ENCODE peak calls at places on chromosomes 4 and X, in four cellular contexts. B is HepG2, E is GM12878, U is H1. V is an unnamed sample.

GRCh38 chrX:71618787-71619186 is 476 bp upstream of the CXCR3 start:
- DNase-seq in B (no peak), E (no peak), U (no peak), V (no peak)

GRCh38 chr4:48290146-48290772 is 20.6 kb upstream of the TEC start:
- DNase-seq in B (peak), E (no peak), U (no peak), V (peak)

GRCh38 chrX:123475068-123475724 is 257.7 kb downstream of the THOC2 start:
- DNase-seq in B (no peak), E (no peak), U (no peak), V (no peak)

GRCh38 chr4:89031272-89031671 is 25.7 kb downstream of the FAM13A start:
- DNase-seq in B (no peak), E (no peak), U (no peak), V (no peak)

GRCh38 chrX:52933976-52934703 is 24.2 kb downstream of the FAM156A start:
- DNase-seq in B (no peak), E (no peak), U (no peak), V (no peak)

GRCh38 chrX:129556806-129557315 is 16.8 kb downstream of the OCRL start:
- DNase-seq in B (no peak), E (no peak), U (no peak), V (no peak)

GRCh38 chr4:169945636-169946035 is 80.6 kb downstream of the MFAP3L start:
- DNase-seq in B (no peak), E (no peak), U (no peak), V (no peak)

GRCh38 chrX:150903110-150903508 is 4.6 kb upstream of the CD99L2 start:
- DNase-seq in B (no peak), E (no peak), U (no peak), V (no peak)

GRCh38 chrX:270848-271367 is 10.3 kb upstream of the PLCXD1 start:
- DNase-seq in B (no peak), E (no peak), U (no peak), V (no peak)

GRCh38 chr4:124499266-124499665 is 213.3 kb downstream of the ANKRD50 start:
- DNase-seq in B (no peak), E (no peak), U (no peak), V (no peak)

GRCh38 chr4:5050520-5050955 is 742 bp upstream of the STK32B start:
- DNase-seq in B (peak), E (no peak), U (peak), V (peak)

GRCh38 chr4:15654556-15655222 is 468 bp downstream of the FBXL5 start:
- DNase-seq in B (peak), E (no peak), U (no peak), V (no peak)

GRCh38 chr4:154743683-154744340 is at the start of gene LRAT:
- DNase-seq in B (no peak), E (no peak), U (peak), V (peak)

GRCh38 chr4:85092536-85092935 is 126.0 kb upstream of the WDFY3 start:
- DNase-seq in B (no peak), E (no peak), U (no peak), V (no peak)

GRCh38 chr4:139301821-139302611 is at the start of gene NDUFC1:
- DNase-seq in B (peak), E (peak), U (no peak), V (peak)

GRCh38 chrX:56029188-56029587 is 203.0 kb upstream of the KLF8 start:
- DNase-seq in B (no peak), E (no peak), U (no peak), V (no peak)

GRCh38 chr4:186904104-186904503 is 180.4 kb upstream of the FAT1 start:
- DNase-seq in B (peak), E (no peak), U (no peak), V (no peak)

GRCh38 chrX:10483191-10483808 is 137.1 kb downstream of the MID1 start:
- DNase-seq in B (no peak), E (no peak), U (no peak), V (no peak)
- TF ChIP-seq CBX5 in B (no peak), E (no peak), U (no peak), V (no peak)

GRCh38 chr4:56655627-56656345 is 25.3 kb downstream of the HOPX start:
- DNase-seq in B (no peak), E (no peak), U (no peak), V (no peak)
- TF ChIP-seq CBX5 in B (no peak), E (no peak), U (no peak), V (no peak)

DNA sequence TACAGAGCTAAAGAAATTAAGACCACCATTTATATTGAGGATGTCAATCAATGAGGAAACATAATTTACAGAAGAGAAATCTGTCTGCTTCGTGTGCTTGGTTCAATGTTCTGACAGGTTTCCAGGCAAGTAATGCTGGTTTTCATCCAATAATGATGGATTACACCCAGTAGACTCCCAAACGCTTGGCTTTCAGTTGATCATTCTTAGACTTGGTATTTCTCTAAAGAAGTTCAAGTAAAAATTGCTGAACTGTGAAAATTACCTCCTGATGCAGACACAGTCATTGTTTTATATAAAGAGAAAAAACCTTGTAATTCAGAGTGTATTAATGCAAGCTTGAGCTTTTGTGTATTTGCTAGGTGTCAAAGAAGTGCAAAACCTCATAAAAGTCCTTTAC is 85.0 kb downstream of the VCX3A start:
- DNase-seq in B (no peak), E (no peak), U (no peak), V (no peak)
- TF ChIP-seq CBX5 in B (no peak), E (no peak), U (no peak), V (no peak)

GRCh38 chr4:26420438-26420837 is 69.8 kb downstream of the CCKAR start:
- DNase-seq in B (no peak), E (no peak), U (no peak), V (no peak)
- TF ChIP-seq CBX5 in B (no peak), E (no peak), U (no peak), V (no peak)

DNA sequence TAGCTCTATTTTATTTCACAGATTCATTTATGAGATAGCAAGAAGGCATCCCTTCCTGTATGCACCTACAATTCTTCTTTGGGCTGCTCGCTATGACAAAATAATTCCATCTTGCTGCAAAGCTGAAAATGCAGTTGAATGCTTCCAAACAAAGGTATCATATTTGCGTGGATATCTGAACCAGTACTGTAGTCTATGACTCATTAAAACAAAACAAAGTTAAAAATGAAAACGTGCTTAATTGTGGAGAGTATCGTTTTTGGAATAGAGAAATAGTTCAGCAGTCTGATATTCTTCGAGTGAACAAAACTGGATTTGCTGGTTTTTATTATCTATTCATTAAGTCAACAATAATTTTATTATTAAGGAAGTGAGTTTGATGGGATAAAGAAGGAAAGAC is 6.3 kb downstream of the AFP start:
- DNase-seq in B (no peak), E (no peak), U (no peak), V (no peak)
- TF ChIP-seq CBX5 in B (no peak), E (no peak), U (no peak), V (no peak)

DNA sequence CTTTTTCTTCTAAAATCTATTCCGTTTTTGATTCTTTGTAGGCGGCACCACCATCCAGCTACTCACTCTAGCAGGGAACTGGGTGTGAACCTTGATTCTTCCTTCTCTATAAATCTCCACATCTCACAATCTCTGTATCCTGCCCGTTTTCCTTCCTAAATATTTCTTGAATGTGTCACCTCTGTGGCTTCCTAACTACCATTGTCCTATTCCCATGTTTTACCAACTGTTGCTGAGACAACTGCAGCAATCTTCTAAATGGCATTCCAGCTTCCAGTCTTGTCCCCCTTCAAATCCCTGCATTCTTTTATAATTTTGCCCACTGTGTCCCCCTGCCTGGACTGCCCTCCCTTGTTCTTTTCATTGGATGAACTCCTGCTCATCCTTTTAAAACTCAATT is 641.3 kb downstream of the RPA4 start:
- DNase-seq in B (no peak), E (no peak), U (no peak), V (no peak)
- TF ChIP-seq CBX5 in B (no peak), E (no peak), U (no peak), V (no peak)

DNA sequence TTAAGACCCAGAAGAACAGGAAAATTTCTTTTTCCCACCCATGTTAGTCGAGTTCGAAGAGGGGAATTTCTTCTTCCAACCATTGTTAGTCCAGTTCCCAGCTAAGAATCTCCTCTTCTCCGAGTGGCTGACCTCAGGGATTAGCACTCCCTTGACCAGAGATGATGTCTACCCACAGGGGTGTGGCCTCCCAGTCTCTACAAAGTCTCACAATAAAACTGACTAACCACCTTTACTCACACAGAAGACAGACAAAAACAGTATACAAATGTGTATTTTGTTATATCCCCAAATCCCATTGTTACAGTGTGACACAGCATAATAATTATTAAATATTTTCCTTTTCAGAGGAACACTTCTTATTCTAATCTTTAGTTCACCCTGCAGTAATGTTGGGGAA is 62.8 kb upstream of the NFKB1 start:
- DNase-seq in B (no peak), E (no peak), U (no peak), V (no peak)
- TF ChIP-seq CBX5 in B (no peak), E (no peak), U (no peak), V (no peak)